ENCODE peak calls at places on chromosomes 2 and 18, in four cellular contexts. D, U, F and Q are unnamed samples.

GRCh38 chr18:62558015-62558663 is 35.3 kb downstream of the ZCCHC2 start:
- DNase-seq in U (no peak), F (no peak), D (no peak), Q (no peak)

GRCh38 chr18:9838144-9838877 is 47.5 kb upstream of the TXNDC2 start:
- DNase-seq in F (no peak), D (no peak), U (no peak), Q (no peak)

GRCh38 chr2:156411835-156412234 is 24.3 kb upstream of the GPD2 start:
- DNase-seq in F (no peak), D (no peak), U (no peak), Q (no peak)

GRCh38 chr2:231170058-231170457 is 28.4 kb upstream of the ARMC9 start:
- DNase-seq in D (no peak), U (no peak), F (no peak), Q (no peak)

GRCh38 chr2:36663851-36664715 is 32.4 kb upstream of the VIT start:
- DNase-seq in D (no peak), U (peak), F (peak), Q (peak)

GRCh38 chr2:76256689-76257088 is 546.0 kb upstream of the GCFC2 start:
- DNase-seq in U (no peak), F (no peak), D (no peak), Q (no peak)

GRCh38 chr2:18599509-18600254 is 10.3 kb upstream of the NT5C1B start:
- DNase-seq in U (no peak), D (no peak), F (no peak), Q (no peak)

GRCh38 chr2:208645226-208645625 is 238.6 kb downstream of the PTH2R start:
- DNase-seq in U (no peak), D (no peak), F (no peak), Q (no peak)

GRCh38 chr18:41681138-41681881 is 273.7 kb upstream of the PIK3C3 start:
- DNase-seq in F (no peak), D (no peak), U (no peak), Q (no peak)

GRCh38 chr2:210502997-210503621 is 26.6 kb upstream of the LANCL1 start:
- DNase-seq in D (no peak), U (peak), F (peak), Q (peak)

GRCh38 chr2:155309483-155309882 is 611.0 kb downstream of the KCNJ3 start:
- DNase-seq in U (no peak), D (no peak), F (no peak), Q (no peak)

GRCh38 chr2:6445156-6445555 is 420.6 kb downstream of the CMPK2 start:
- DNase-seq in U (no peak), D (no peak), F (no peak), Q (no peak)

GRCh38 chr2:6443424-6443823 is 422.3 kb downstream of the CMPK2 start:
- DNase-seq in D (no peak), F (no peak), U (no peak), Q (no peak)

GRCh38 chr2:6442252-6442651 is 423.5 kb downstream of the CMPK2 start:
- DNase-seq in U (no peak), D (no peak), F (no peak), Q (no peak)

GRCh38 chr2:6444529-6444928 is 421.2 kb downstream of the CMPK2 start:
- DNase-seq in F (no peak), U (no peak), D (no peak), Q (no peak)

GRCh38 chr2:6447209-6447608 is 418.5 kb downstream of the CMPK2 start:
- DNase-seq in F (no peak), D (no peak), U (no peak), Q (no peak)
- TF ChIP-seq FOXK2 in F (no peak), D (no peak), U (no peak), Q (no peak)

GRCh38 chr18:21669736-21670135 is 34.8 kb downstream of the ABHD3 start:
- DNase-seq in F (no peak), D (no peak), U (no peak), Q (no peak)
- TF ChIP-seq SP1 in F (no peak), D (no peak), U (no peak), Q (no peak)

GRCh38 chr2:104853926-104854506 is at the start of gene POU3F3:
- DNase-seq in F (no peak), D (no peak), U (no peak), Q (peak)
- TF ChIP-seq FOXK2 in F (no peak), D (no peak), U (no peak), Q (no peak)

GRCh38 chr2:84297155-84297554 is 161.9 kb downstream of the SUCLG1 start:
- DNase-seq in U (peak), D (no peak), F (no peak), Q (no peak)
- TF ChIP-seq SP1 in U (no peak), D (no peak), F (no peak), Q (no peak)

GRCh38 chr2:42908538-42909200 is 116.3 kb upstream of the HAAO start:
- DNase-seq in U (no peak), F (no peak), D (no peak), Q (no peak)
- TF ChIP-seq FOXK2 in U (no peak), F (no peak), D (no peak), Q (no peak)

DNA sequence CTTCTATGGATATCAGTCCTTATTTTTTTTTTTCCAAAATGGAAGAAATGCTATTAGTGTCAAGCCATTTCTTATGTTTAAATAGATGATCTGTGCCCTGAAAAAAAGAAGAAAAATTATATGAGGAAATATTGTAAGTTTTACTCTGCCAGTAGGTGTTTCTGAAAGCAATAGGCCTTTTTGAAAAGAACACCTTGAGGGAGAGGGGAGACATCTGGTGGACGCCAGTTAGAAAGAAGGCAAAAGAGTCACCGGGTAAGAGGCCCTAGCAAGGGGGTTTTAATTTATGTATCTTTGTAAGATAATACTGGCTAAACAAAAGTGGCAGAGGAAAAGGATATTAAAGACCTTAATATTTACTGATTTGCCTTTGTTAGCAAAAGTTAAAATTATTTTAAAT is 56.1 kb downstream of the DYNAP start:
- DNase-seq in U (peak), F (no peak), D (no peak), Q (peak)
- TF ChIP-seq SP1 in U (no peak), F (no peak), D (no peak), Q (no peak)

DNA sequence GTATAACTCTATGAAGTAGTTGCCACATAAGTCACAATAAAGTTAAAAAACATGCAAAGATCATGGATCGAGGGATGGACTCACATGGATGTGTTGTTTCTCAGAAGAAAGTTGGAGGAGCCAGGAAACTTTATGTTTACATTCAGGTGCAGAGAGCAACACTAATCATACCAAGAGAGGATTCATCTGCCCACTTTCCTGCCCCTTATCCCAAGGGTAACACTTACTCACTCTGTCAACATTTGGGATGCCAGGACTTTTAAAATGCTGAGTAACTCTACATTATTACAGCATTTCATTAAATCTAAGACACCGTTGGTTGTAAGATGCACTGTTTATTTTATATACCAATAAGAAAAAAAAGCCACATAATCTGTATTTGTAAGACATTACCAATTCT is 170.4 kb downstream of the KCNE4 start:
- DNase-seq in D (no peak), U (no peak), F (no peak), Q (no peak)
- TF ChIP-seq FOXK2 in D (no peak), U (no peak), F (no peak), Q (no peak)